ENCODE peak calls at places on chromosomes 4 and X, in four cellular contexts. One of them, this sample, is unnamed.

GRCh38 chr4:94897023-94897422 is 139.3 kb downstream of the BMPR1B start:
- DNase-seq in stomach: no peak
- DNase-seq in CD4-positive, alpha-beta T cell: no peak
- DNase-seq in retinal pigment epithelial cell: no peak
- DNase-seq in this sample: no peak

GRCh38 chr4:168621806-168622589 is 125.1 kb downstream of the PALLD start:
- DNase-seq in stomach: no peak
- DNase-seq in CD4-positive, alpha-beta T cell: no peak
- DNase-seq in retinal pigment epithelial cell: no peak
- DNase-seq in this sample: no peak

GRCh38 chr4:154399259-154399974 is 92.2 kb downstream of the DCHS2 start:
- DNase-seq in stomach: no peak
- DNase-seq in CD4-positive, alpha-beta T cell: no peak
- DNase-seq in retinal pigment epithelial cell: peak; percentile 11
- DNase-seq in this sample: no peak

GRCh38 chrX:96102997-96103396 is 581.6 kb upstream of the DIAPH2 start:
- DNase-seq in stomach: peak; percentile 27
- DNase-seq in CD4-positive, alpha-beta T cell: no peak
- DNase-seq in retinal pigment epithelial cell: no peak
- DNase-seq in this sample: no peak

GRCh38 chrX:47625365-47625764 is 4.4 kb downstream of the CFP start:
- DNase-seq in stomach: no peak
- DNase-seq in CD4-positive, alpha-beta T cell: no peak
- DNase-seq in retinal pigment epithelial cell: no peak
- DNase-seq in this sample: no peak

GRCh38 chr4:177322156-177322685 is 12.5 kb downstream of the NEIL3 start:
- DNase-seq in stomach: no peak
- DNase-seq in CD4-positive, alpha-beta T cell: no peak
- DNase-seq in retinal pigment epithelial cell: no peak
- DNase-seq in this sample: no peak

GRCh38 chr4:186260117-186260503 is 5.9 kb upstream of the F11 start:
- DNase-seq in stomach: no peak
- DNase-seq in CD4-positive, alpha-beta T cell: no peak
- DNase-seq in retinal pigment epithelial cell: no peak
- DNase-seq in this sample: peak; percentile 55

GRCh38 chrX:148501121-148502066 is 977 bp downstream of the AFF2 start:
- DNase-seq in stomach: no peak
- DNase-seq in CD4-positive, alpha-beta T cell: no peak
- DNase-seq in retinal pigment epithelial cell: no peak
- DNase-seq in this sample: no peak

GRCh38 chrX:150366951-150367545 is 3.9 kb downstream of the MAMLD1 start:
- DNase-seq in stomach: no peak
- DNase-seq in CD4-positive, alpha-beta T cell: no peak
- DNase-seq in retinal pigment epithelial cell: no peak
- DNase-seq in this sample: no peak

GRCh38 chr4:187687701-187688100 is 307.9 kb upstream of the ZFP42 start:
- DNase-seq in stomach: no peak
- DNase-seq in CD4-positive, alpha-beta T cell: no peak
- DNase-seq in retinal pigment epithelial cell: no peak
- DNase-seq in this sample: no peak

DNA sequence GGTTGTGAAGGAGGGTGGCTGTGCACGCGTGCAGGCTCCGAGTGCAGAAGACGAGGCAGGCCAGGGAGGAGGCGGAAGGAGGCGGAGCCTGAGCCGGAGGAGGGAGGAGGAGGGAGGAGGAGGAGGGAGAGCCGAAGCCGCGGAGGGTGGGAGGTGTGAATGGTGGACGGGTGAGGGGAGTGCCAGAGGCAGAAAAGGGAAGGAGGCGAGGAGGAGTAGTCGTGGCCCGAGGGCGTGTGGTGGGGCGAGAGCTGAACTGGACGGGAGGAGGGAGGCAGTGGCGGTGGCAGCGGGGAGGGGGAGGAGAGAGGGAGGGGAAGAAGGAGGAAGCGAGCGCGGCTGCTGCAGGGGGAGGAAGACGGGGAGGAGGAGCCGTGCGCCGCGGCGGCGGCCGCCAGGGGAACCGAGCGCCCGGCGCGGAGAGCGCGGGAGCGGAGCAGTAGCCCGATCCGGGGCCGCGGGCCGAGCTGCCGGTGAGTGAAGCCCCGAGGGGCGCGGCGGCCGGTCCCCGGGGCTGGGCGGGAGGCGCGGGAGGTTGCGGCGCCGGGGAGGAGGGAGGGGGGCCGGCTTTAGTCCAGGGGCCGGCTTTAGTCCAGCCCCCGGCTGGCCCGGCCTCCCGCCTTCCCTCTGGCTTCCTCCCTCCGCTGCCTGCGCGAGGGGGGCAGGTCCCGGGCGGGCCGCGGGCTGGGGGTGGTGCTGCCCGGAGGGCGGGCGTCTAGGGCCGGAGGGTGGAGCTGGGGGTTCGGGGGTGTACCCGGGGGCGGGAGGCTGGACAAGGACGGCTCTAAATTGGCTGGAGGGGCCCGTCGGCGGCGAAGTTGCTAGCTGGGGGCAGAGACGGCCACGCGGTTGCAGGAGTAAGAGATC is at the start of gene TMEM164:
- DNase-seq in stomach: peak; percentile 82
- DNase-seq in CD4-positive, alpha-beta T cell: peak; percentile 63
- DNase-seq in retinal pigment epithelial cell: no peak
- DNase-seq in this sample: peak; percentile 92
- TF ChIP-seq CTCF in stomach: no peak
- TF ChIP-seq CTCF in CD4-positive, alpha-beta T cell: no peak
- TF ChIP-seq CTCF in retinal pigment epithelial cell: no peak
- TF ChIP-seq CTCF in this sample: no peak

DNA sequence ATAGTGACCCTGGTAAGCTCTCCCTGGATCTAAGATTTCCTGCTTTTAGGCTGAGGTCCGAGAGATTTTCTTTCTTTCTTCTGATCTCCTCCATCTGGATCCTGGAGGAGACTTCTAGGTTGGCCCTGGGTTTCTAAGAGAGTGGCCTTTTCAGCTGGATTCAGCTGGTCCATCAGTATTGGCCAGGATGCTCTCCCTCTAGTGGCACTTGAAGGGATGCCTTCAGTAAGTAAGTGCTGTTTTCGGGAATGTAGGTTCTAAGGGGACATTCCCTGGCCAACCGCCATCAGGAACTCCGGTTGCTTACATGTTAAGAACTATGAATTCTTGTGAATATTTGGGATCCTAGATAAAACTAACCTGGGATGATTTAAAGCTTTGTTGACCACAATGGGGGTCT is 56.9 kb downstream of the SERTM2 start:
- DNase-seq in stomach: no peak
- DNase-seq in CD4-positive, alpha-beta T cell: no peak
- DNase-seq in retinal pigment epithelial cell: no peak
- DNase-seq in this sample: peak; percentile 15
- TF ChIP-seq CTCF in stomach: no peak
- TF ChIP-seq CTCF in CD4-positive, alpha-beta T cell: no peak
- TF ChIP-seq CTCF in retinal pigment epithelial cell: peak; percentile 52
- TF ChIP-seq CTCF in this sample: peak; percentile 59

GRCh38 chr4:26290276-26290675 is 30.5 kb upstream of the RBPJ start:
- DNase-seq in stomach: no peak
- DNase-seq in CD4-positive, alpha-beta T cell: no peak
- DNase-seq in retinal pigment epithelial cell: no peak
- DNase-seq in this sample: no peak

GRCh38 chr4:26289421-26289820 is 31.4 kb upstream of the RBPJ start:
- DNase-seq in stomach: no peak
- DNase-seq in CD4-positive, alpha-beta T cell: no peak
- DNase-seq in retinal pigment epithelial cell: no peak
- DNase-seq in this sample: no peak

GRCh38 chr4:26285272-26285671 is 35.5 kb upstream of the RBPJ start:
- DNase-seq in stomach: no peak
- DNase-seq in CD4-positive, alpha-beta T cell: no peak
- DNase-seq in retinal pigment epithelial cell: no peak
- DNase-seq in this sample: no peak

GRCh38 chr4:26287748-26288147 is 33.1 kb upstream of the RBPJ start:
- DNase-seq in stomach: no peak
- DNase-seq in CD4-positive, alpha-beta T cell: no peak
- DNase-seq in retinal pigment epithelial cell: no peak
- DNase-seq in this sample: no peak

GRCh38 chr4:26288308-26288982 is 32.4 kb upstream of the RBPJ start:
- DNase-seq in stomach: no peak
- DNase-seq in CD4-positive, alpha-beta T cell: no peak
- DNase-seq in retinal pigment epithelial cell: no peak
- DNase-seq in this sample: no peak
- TF ChIP-seq CTCF in stomach: no peak
- TF ChIP-seq CTCF in CD4-positive, alpha-beta T cell: no peak
- TF ChIP-seq CTCF in retinal pigment epithelial cell: no peak
- TF ChIP-seq CTCF in this sample: no peak

GRCh38 chr4:79281577-79282359 is 44.1 kb downstream of the NAA11 start:
- DNase-seq in stomach: no peak
- DNase-seq in CD4-positive, alpha-beta T cell: no peak
- DNase-seq in retinal pigment epithelial cell: no peak
- DNase-seq in this sample: no peak

GRCh38 chr4:79290376-79290775 is 35.5 kb downstream of the NAA11 start:
- DNase-seq in stomach: no peak
- DNase-seq in CD4-positive, alpha-beta T cell: no peak
- DNase-seq in retinal pigment epithelial cell: no peak
- DNase-seq in this sample: no peak

GRCh38 chr4:79288185-79288584 is 37.7 kb downstream of the NAA11 start:
- DNase-seq in stomach: no peak
- DNase-seq in CD4-positive, alpha-beta T cell: no peak
- DNase-seq in retinal pigment epithelial cell: no peak
- DNase-seq in this sample: no peak

GRCh38 chr4:79284893-79285292 is 41.0 kb downstream of the NAA11 start:
- DNase-seq in stomach: no peak
- DNase-seq in CD4-positive, alpha-beta T cell: no peak
- DNase-seq in retinal pigment epithelial cell: no peak
- DNase-seq in this sample: no peak
- TF ChIP-seq CTCF in stomach: no peak
- TF ChIP-seq CTCF in CD4-positive, alpha-beta T cell: no peak
- TF ChIP-seq CTCF in retinal pigment epithelial cell: no peak
- TF ChIP-seq CTCF in this sample: no peak

GRCh38 chrX:40544343-40545250 is 36.2 kb upstream of the ATP6AP2 start:
- DNase-seq in stomach: no peak
- DNase-seq in CD4-positive, alpha-beta T cell: no peak
- DNase-seq in retinal pigment epithelial cell: no peak
- DNase-seq in this sample: no peak

GRCh38 chrX:40539214-40540142 is 41.3 kb upstream of the ATP6AP2 start:
- DNase-seq in stomach: no peak
- DNase-seq in CD4-positive, alpha-beta T cell: peak; percentile 58
- DNase-seq in retinal pigment epithelial cell: no peak
- DNase-seq in this sample: no peak

GRCh38 chrX:40542972-40543371 is 37.8 kb upstream of the ATP6AP2 start:
- DNase-seq in stomach: no peak
- DNase-seq in CD4-positive, alpha-beta T cell: no peak
- DNase-seq in retinal pigment epithelial cell: no peak
- DNase-seq in this sample: no peak

GRCh38 chrX:40543661-40544328 is 37.0 kb upstream of the ATP6AP2 start:
- DNase-seq in stomach: no peak
- DNase-seq in CD4-positive, alpha-beta T cell: no peak
- DNase-seq in retinal pigment epithelial cell: peak; percentile 11
- DNase-seq in this sample: no peak

DNA sequence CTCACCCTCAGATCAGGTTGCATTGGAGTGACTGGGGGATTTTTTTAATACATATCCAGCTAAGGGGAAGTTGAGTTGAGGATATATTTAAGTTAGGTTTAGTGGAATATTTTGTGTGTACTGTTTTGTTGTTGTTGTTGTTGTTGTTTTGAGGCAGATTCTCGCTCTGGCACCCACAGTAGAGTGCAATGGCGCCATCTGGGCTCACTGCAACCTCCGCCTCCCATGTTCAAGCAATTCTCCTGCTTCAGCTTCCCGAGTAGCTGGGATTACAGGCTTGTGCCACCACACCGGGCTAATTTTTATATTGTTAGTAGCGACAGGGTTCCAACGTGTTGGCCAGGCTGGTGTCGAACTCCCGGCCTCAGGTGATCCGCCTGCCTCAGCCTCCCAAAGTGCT is 38.6 kb upstream of the ATP6AP2 start:
- DNase-seq in stomach: no peak
- DNase-seq in CD4-positive, alpha-beta T cell: no peak
- DNase-seq in retinal pigment epithelial cell: no peak
- DNase-seq in this sample: no peak
- TF ChIP-seq CTCF in stomach: no peak
- TF ChIP-seq CTCF in CD4-positive, alpha-beta T cell: no peak
- TF ChIP-seq CTCF in retinal pigment epithelial cell: no peak
- TF ChIP-seq CTCF in this sample: no peak